ENCODE peak calls at places on chromosome 11, in eight cellular contexts. G, F, V, O, S, N, P and T are unnamed samples.

GRCh38 chr11:113286001-113286400 is 28.4 kb upstream of the TTC12 start:
- DNase-seq in G (no peak), F (no peak), V (no peak), O (no peak), S (no peak), N (no peak), P (no peak), T (no peak)

GRCh38 chr11:35725880-35726279 is 63.3 kb downstream of the TRIM44 start:
- DNase-seq in G (no peak), F (peak; percentile 20), V (no peak), O (no peak), S (no peak), N (peak; percentile 81), P (no peak), T (no peak)

GRCh38 chr11:85752890-85753581 is 57.9 kb downstream of the SYTL2 start:
- DNase-seq in G (no peak), F (no peak), V (peak; percentile 20), O (no peak), S (no peak), N (no peak), P (no peak), T (no peak)

GRCh38 chr11:57315491-57315890 is 9.3 kb downstream of the TNKS1BP1 start:
- DNase-seq in G (no peak), F (peak; percentile 40), V (peak; percentile 57), O (no peak), S (no peak), N (no peak), P (peak; percentile 61), T (no peak)

GRCh38 chr11:76576166-76576565 is 94.4 kb downstream of the LRRC32 start:
- DNase-seq in G (no peak), F (no peak), V (no peak), O (no peak), S (no peak), N (no peak), P (no peak), T (no peak)

GRCh38 chr11:115607621-115608191 is 103.5 kb upstream of the CADM1 start:
- DNase-seq in G (no peak), F (no peak), V (peak; percentile 5), O (peak; percentile 26), S (no peak), N (no peak), P (no peak), T (no peak)

GRCh38 chr11:86954288-86955110 is 696 bp downstream of the FZD4 start:
- DNase-seq in G (no peak), F (peak; percentile 23), V (peak; percentile 85), O (peak; percentile 71), S (peak; percentile 52), N (peak; percentile 6), P (peak; percentile 74), T (peak; percentile 78)

GRCh38 chr11:118569670-118570069 is 2.5 kb upstream of the ARCN1 start:
- DNase-seq in G (no peak), F (no peak), V (no peak), O (no peak), S (no peak), N (no peak), P (no peak), T (no peak)

GRCh38 chr11:25441432-25441831 is 890.5 kb upstream of the ANO3 start:
- DNase-seq in G (no peak), F (no peak), V (no peak), O (no peak), S (no peak), N (peak; percentile 8), P (no peak), T (no peak)

GRCh38 chr11:88434333-88434976 is 96.9 kb upstream of the CTSC start:
- DNase-seq in G (no peak), F (no peak), V (no peak), O (no peak), S (no peak), N (peak; percentile 44), P (no peak), T (no peak)

GRCh38 chr11:29773656-29774264 is 243.1 kb downstream of the KCNA4 start:
- DNase-seq in G (no peak), F (no peak), V (no peak), O (no peak), S (no peak), N (peak; percentile 85), P (no peak), T (no peak)

GRCh38 chr11:64074239-64074638 is 38.5 kb downstream of the FLRT1 start:
- DNase-seq in G (no peak), F (peak; percentile 80), V (no peak), O (no peak), S (peak; percentile 86), N (peak; percentile 10), P (no peak), T (no peak)

DNA sequence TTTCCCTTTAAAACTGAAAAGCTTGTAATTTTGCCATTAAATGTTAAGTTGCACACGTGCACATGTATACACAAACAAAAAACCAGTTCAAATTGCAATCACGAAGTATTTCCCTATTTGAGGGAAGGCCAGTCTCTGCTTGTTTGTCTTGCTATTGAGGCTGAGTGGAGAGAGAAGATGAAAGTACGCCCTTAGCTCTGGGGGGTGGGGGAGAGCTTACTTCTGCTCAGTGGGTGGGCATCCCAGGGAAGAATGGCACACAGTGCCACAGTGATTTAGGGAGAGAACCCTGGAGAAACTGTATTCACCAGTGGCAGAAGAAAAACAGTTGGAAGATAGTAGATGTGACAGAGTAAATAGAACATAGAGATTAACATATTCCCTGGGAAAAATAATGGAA is 8.7 kb downstream of the YAP1 start:
- DNase-seq in G (no peak), F (no peak), V (no peak), O (no peak), S (no peak), N (no peak), P (no peak), T (no peak)
- H3K4me1 ChIP-seq in G (peaks cover 76% of the 10 kb centered on the region), F (no peaks in the 10 kb centered on the region), V (peaks cover 27% of the 10 kb centered on the region), O (peaks cover 71% of the 10 kb centered on the region), S (peaks cover 66% of the 10 kb centered on the region), N (peaks cover 32% of the 10 kb centered on the region), P (peaks cover 16% of the 10 kb centered on the region), T (peaks cover 13% of the 10 kb centered on the region)

GRCh38 chr11:55503449-55503848 is 50.8 kb upstream of the OR4C15 start:
- DNase-seq in G (no peak), F (no peak), V (no peak), O (no peak), S (no peak), N (no peak), P (no peak), T (no peak)

GRCh38 chr11:55497068-55497467 is 57.2 kb upstream of the OR4C15 start:
- DNase-seq in G (no peak), F (no peak), V (no peak), O (no peak), S (no peak), N (no peak), P (no peak), T (no peak)

DNA sequence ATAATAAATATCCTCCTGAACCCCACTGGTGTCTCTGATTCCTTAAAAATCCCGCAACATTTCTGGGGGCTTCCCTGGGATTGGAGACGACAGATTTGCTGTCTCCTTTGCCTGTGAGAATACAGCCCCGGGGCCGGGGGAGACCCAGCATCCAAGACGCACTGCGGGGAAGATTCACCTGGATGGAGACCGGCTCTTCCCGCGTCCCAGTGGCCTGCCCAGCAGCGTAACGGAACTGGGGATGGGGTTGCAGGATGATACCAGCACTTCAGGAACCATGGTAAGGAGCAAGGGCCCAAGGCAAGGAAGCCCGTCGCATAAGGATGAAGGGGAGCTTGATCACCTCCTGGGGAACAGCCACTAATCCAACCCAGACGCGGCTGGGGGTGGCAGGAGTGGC is 53.3 kb upstream of the OR4C15 start:
- DNase-seq in G (no peak), F (no peak), V (no peak), O (no peak), S (no peak), N (no peak), P (no peak), T (no peak)
- H3K9me3 ChIP-seq in G (no peaks in the 10 kb centered on the region), F (no peaks in the 10 kb centered on the region), V (no peaks in the 10 kb centered on the region), O (no peaks in the 10 kb centered on the region), S (peaks cover under 1% of the 10 kb centered on the region), N (peaks cover 28% of the 10 kb centered on the region), P (no peaks in the 10 kb centered on the region), T (no peaks in the 10 kb centered on the region)

GRCh38 chr11:66112640-66113098 is 42.6 kb downstream of the PACS1 start:
- DNase-seq in G (no peak), F (no peak), V (peak; percentile 16), O (no peak), S (no peak), N (peak; percentile 66), P (no peak), T (peak; percentile 60)

GRCh38 chr11:66115638-66116410 is 45.8 kb downstream of the PACS1 start:
- DNase-seq in G (no peak), F (no peak), V (no peak), O (no peak), S (no peak), N (no peak), P (no peak), T (no peak)

GRCh38 chr11:66111158-66111557 is 41.1 kb downstream of the PACS1 start:
- DNase-seq in G (no peak), F (no peak), V (no peak), O (no peak), S (no peak), N (no peak), P (no peak), T (no peak)

GRCh38 chr11:66112041-66112491 is 42.0 kb downstream of the PACS1 start:
- DNase-seq in G (no peak), F (no peak), V (no peak), O (no peak), S (no peak), N (no peak), P (no peak), T (no peak)

DNA sequence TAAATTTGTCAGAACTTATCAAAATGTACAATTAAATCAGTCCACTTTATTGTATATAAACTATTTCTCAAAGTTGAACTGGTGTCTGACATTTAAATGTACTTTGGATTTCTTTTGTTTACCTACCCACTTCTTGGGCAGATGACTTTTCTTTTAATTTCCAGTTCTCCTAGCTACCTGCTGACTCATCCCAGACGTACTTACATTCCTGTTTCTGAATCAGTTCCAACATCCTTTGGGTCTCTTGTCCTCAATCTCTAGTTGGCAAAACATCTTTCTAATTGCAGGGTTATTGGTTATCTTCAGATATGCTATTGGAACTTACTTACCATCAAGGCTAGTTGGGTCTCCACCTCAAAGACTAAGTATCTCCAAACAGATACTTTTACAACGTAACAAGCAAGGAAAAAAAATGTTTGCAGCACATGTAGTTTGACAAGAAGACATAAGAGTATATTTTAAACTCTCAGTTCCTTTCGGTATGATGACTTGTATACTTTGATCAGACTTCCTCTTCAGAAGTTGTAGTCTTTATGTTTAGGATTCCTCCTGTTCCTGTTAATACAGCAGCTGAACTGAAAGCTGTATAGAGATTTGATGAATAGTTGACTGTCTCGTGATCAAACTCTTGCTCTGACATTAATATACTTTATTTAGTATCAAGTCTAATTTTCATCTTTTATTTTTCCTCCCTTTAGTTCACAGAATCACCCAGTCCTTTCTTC is 43.2 kb downstream of the PACS1 start:
- DNase-seq in G (peak; percentile 78), F (no peak), V (no peak), O (no peak), S (no peak), N (peak; percentile 81), P (no peak), T (no peak)
- H3K4me1 ChIP-seq in G (peaks cover 38% of the 10 kb centered on the region), F (peaks cover 9% of the 10 kb centered on the region), V (peaks cover 32% of the 10 kb centered on the region), O (peaks cover 70% of the 10 kb centered on the region), S (peaks cover 58% of the 10 kb centered on the region), N (peaks cover 22% of the 10 kb centered on the region), P (no peaks in the 10 kb centered on the region), T (peaks cover 2% of the 10 kb centered on the region)

DNA sequence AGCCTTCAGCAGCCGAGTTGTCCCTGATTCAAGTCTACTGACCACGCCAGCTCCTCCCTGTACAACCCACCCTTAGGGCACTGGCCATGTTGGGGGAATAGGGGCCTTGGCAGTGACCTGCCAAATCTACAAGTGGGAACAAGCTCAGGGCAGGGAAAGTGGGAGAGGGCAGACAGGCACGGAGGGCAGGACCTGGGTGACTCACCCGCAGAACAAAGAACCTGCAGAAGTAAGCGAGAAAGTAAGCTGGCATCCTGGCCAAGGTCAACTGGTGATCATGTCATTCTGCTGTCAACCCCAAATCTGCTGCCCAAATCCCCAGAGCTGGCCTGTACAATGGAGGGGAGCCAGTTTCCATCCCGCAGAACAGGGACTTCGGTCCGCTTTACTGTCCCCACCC is 7.9 kb upstream of the SCGB1A1 start:
- DNase-seq in G (no peak), F (no peak), V (no peak), O (no peak), S (no peak), N (peak; percentile 68), P (no peak), T (no peak)
- H3K9me3 ChIP-seq in G (no peaks in the 10 kb centered on the region), F (no peaks in the 10 kb centered on the region), V (no peaks in the 10 kb centered on the region), O (no peaks in the 10 kb centered on the region), S (no peaks in the 10 kb centered on the region), N (no peaks in the 10 kb centered on the region), P (no peaks in the 10 kb centered on the region), T (no peaks in the 10 kb centered on the region)